ENCODE peak calls at places on chromosomes 16 and 17, in five cellular contexts. V is activated CD8-positive, alpha-beta T cell treated with anti-CD3 and anti-CD28 coated beads, Interleukin-2, amount 10 ng/mL, durations not matched to agents 7 days and 5 days; J is activated T-cell treated with anti-CD3 and anti-CD28 coated beads for 4 hours; X is OCI-LY7; O is ACHN. D is an unnamed sample.

GRCh38 chr17:5418858-5419355 is 555 bp downstream of the NUP88 start:
- DNase-seq in X (peak), V (peak), O (peak), J (peak), D (peak)

GRCh38 chr17:50681260-50682200 is 26.2 kb downstream of the ANKRD40 start:
- DNase-seq in J (no peak), V (peak), X (no peak), O (peak), D (peak)

GRCh38 chr17:69335018-69335417 is 8.1 kb upstream of the ABCA5 start:
- DNase-seq in O (peak), V (no peak), X (peak), J (no peak), D (peak)

GRCh38 chr17:236641-237405 is 55.4 kb upstream of the DOC2B start:
- DNase-seq in J (no peak), V (no peak), X (no peak), O (no peak), D (no peak)

GRCh38 chr16:53465606-53466290 is 31.5 kb downstream of the RBL2 start:
- DNase-seq in V (no peak), X (no peak), J (no peak), O (peak), D (no peak)

GRCh38 chr17:39183766-39184165 is 13.7 kb downstream of the CACNB1 start:
- DNase-seq in X (no peak), J (no peak), V (no peak), O (no peak), D (no peak)

GRCh38 chr17:39069114-39069756 is 82.2 kb downstream of the PLXDC1 start:
- DNase-seq in V (peak), J (no peak), O (peak), X (peak), D (peak)

GRCh38 chr17:71032746-71033273 is 863.5 kb downstream of the KCNJ2 start:
- DNase-seq in O (no peak), J (no peak), V (no peak), X (no peak), D (no peak)

GRCh38 chr16:48432136-48432535 is 46.9 kb upstream of the SIAH1 start:
- DNase-seq in O (no peak), J (no peak), V (no peak), X (peak), D (peak)

GRCh38 chr17:32494621-32495346 is 8.0 kb downstream of the CDK5R1 start:
- DNase-seq in J (no peak), X (no peak), O (no peak), V (no peak), D (no peak)

GRCh38 chr17:42050360-42051012 is at the start of gene C17orf113:
- DNase-seq in V (peak), O (peak), J (peak), X (no peak), D (peak)

GRCh38 chr16:8253718-8254117 is 336.6 kb downstream of the TMEM114 start:
- DNase-seq in X (no peak), O (no peak), V (no peak), J (no peak), D (no peak)

GRCh38 chr16:4402439-4403132 is 13.8 kb downstream of the CORO7 start:
- DNase-seq in X (peak), O (peak), J (peak), V (peak), D (peak)

GRCh38 chr17:3027786-3028532 is 35.4 kb downstream of the OR1D5 start:
- DNase-seq in X (no peak), J (no peak), O (no peak), V (no peak), D (no peak)

GRCh38 chr16:25121824-25122600 is 10.5 kb downstream of the LCMT1 start:
- DNase-seq in O (no peak), X (no peak), V (no peak), J (no peak), D (no peak)

GRCh38 chr16:28090646-28091377 is 27.3 kb upstream of the GSG1L start:
- DNase-seq in O (peak), V (no peak), X (no peak), J (no peak), D (peak)

GRCh38 chr16:74776926-74777325 is 2.3 kb upstream of the FA2H start:
- DNase-seq in V (no peak), X (no peak), O (no peak), J (no peak), D (no peak)

GRCh38 chr16:1832831-1833454 is 5.9 kb downstream of the FAHD1 start:
- DNase-seq in X (no peak), V (no peak), O (no peak), J (no peak), D (no peak)

GRCh38 chr17:4247981-4248388 is 15.8 kb downstream of the ANKFY1 start:
- DNase-seq in J (no peak), V (no peak), O (peak), X (no peak), D (no peak)

GRCh38 chr17:7220593-7221280 is 999 bp downstream of the ACADVL start:
- DNase-seq in X (peak), V (peak), O (peak), J (peak), D (peak)

GRCh38 chr17:7651959-7652658 is 1.4 kb downstream of the ATP1B2 start:
- DNase-seq in O (no peak), X (no peak), V (no peak), J (no peak), D (no peak)

GRCh38 chr17:337453-337852 is 15.2 kb downstream of the RPH3AL start:
- DNase-seq in J (no peak), O (no peak), V (no peak), X (no peak), D (no peak)

GRCh38 chr16:64202571-64202970 is 919.3 kb downstream of the CDH11 start:
- DNase-seq in X (no peak), J (no peak), O (no peak), V (no peak), D (no peak)

D was measured in KBM-7.